ENCODE peak calls at places on chromosome 7, in seven cellular contexts. B is H1, R is GM12878, T is endothelial cell of umbilical vein, G is SK-N-SH, O is HCT116, Q is HepG2. A is an unnamed sample.

GRCh38 chr7:37234928-37235327 is 213.7 kb downstream of the ELMO1 start:
- DNase-seq in B (no peak), G (peak; percentile 54), O (peak; percentile 8), T (peak; percentile 56), R (no peak), Q (peak; percentile 6), A (no peak)

GRCh38 chr7:132466367-132466766 is 109.9 kb downstream of the PLXNA4 start:
- DNase-seq in G (no peak), B (no peak), Q (no peak), O (no peak), T (no peak), R (no peak), A (no peak)

GRCh38 chr7:130741336-130741995 is 7.5 kb upstream of the KLF14 start:
- DNase-seq in B (no peak), R (no peak), G (no peak), O (no peak), T (no peak), Q (no peak), A (no peak)

GRCh38 chr7:41878331-41879112 is 175.6 kb upstream of the INHBA start:
- DNase-seq in Q (no peak), B (no peak), T (no peak), G (no peak), O (no peak), R (no peak), A (no peak)

GRCh38 chr7:128032605-128033235 is 1.5 kb upstream of the LRRC4 start:
- DNase-seq in B (peak; percentile 71), R (no peak), G (no peak), T (no peak), Q (no peak), O (no peak), A (no peak)

GRCh38 chr7:44964831-44965440 is 13.9 kb downstream of the MYO1G start:
- DNase-seq in O (no peak), T (no peak), R (no peak), B (peak; percentile 51), Q (no peak), G (peak; percentile 47), A (no peak)

GRCh38 chr7:102390697-102391484 is 5.3 kb upstream of the PRKRIP1 start:
- DNase-seq in B (peak; percentile 93), Q (peak; percentile 68), O (peak; percentile 60), T (peak; percentile 73), G (peak; percentile 91), R (no peak), A (no peak)

GRCh38 chr7:158707610-158708009 is 3.0 kb upstream of the NCAPG2 start:
- DNase-seq in R (no peak), G (no peak), Q (peak; percentile 81), O (no peak), T (no peak), B (peak; percentile 27), A (no peak)

GRCh38 chr7:44685723-44686122 is 62.9 kb upstream of the ZMIZ2 start:
- DNase-seq in O (no peak), B (no peak), R (no peak), T (no peak), G (no peak), Q (no peak), A (no peak)

GRCh38 chr7:27095897-27096755 is at the start of gene HOXA1:
- DNase-seq in G (no peak), O (peak; percentile 80), R (peak; percentile 48), B (peak; percentile 79), Q (peak; percentile 48), T (peak; percentile 95), A (no peak)

GRCh38 chr7:27997188-27997707 is 183.3 kb downstream of the JAZF1 start:
- DNase-seq in R (no peak), G (no peak), O (no peak), T (no peak), Q (no peak), B (no peak), A (no peak)

GRCh38 chr7:45590679-45591057 is 16.5 kb downstream of the ADCY1 start:
- DNase-seq in T (no peak), B (no peak), Q (no peak), G (no peak), R (no peak), O (no peak), A (no peak)

GRCh38 chr7:114942443-114943175 is 20.7 kb downstream of the MDFIC start:
- DNase-seq in Q (no peak), O (no peak), T (no peak), R (no peak), G (no peak), B (no peak), A (no peak)

GRCh38 chr7:80385512-80385911 is 126.4 kb downstream of the GNAT3 start:
- DNase-seq in B (no peak), Q (peak; percentile 20), O (no peak), R (no peak), G (no peak), T (peak; percentile 82), A (no peak)

GRCh38 chr7:132089356-132089755 is 486.9 kb downstream of the PLXNA4 start:
- DNase-seq in R (no peak), Q (no peak), B (no peak), O (no peak), T (no peak), G (no peak), A (no peak)

GRCh38 chr7:130189281-130189782 is 15.9 kb downstream of the TMEM209 start:
- DNase-seq in Q (no peak), G (no peak), B (no peak), T (no peak), O (no peak), R (no peak), A (no peak)

GRCh38 chr7:25617219-25617618 is 388.9 kb upstream of the NPVF start:
- DNase-seq in R (no peak), G (no peak), T (no peak), Q (no peak), B (no peak), O (no peak), A (no peak)

GRCh38 chr7:119377861-119378260 is 895.1 kb upstream of the KCND2 start:
- DNase-seq in O (no peak), B (no peak), T (no peak), G (no peak), Q (no peak), R (no peak), A (no peak)

GRCh38 chr7:80150621-80151273 is 16.1 kb downstream of the GNAI1 start:
- DNase-seq in G (no peak), R (no peak), O (no peak), Q (no peak), T (peak; percentile 5), B (no peak), A (no peak)

DNA sequence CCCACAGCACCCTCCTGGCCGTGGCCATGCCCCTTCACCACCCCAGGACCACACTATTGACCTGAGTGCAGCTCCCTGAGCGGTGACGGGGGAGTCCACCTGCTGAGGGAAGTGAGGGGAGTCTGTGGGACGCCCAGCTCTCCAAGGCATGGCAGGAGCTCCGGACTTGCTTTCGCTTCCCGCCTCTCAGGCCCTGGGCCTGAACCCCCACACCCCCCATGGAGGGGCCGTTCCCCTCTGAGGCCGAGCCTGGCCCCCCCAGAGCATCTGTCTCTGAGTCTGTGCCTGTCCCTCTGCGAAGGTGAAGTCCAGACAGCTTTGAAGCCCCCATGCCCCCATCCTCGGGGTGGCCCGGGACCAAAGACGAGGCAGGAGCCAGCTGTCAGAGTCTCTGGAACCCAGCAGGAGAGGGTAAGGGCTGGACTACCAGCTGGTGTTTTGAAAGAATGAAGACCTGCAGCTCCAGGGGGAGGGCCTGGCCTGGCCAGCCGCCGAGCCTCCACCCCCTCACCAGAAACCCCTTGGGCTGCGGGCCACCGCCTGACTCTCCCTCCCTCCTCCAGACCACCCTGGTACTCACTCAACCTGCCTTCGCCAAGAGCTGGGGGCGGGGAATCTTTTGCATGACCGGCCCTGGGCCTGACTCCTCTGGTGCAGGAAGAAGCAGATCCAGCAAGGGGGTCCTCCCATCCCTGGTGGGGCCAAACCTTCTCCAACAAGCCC is 114.0 kb downstream of the PDGFA start:
- DNase-seq in O (no peak), R (no peak), T (no peak), Q (no peak), G (peak; percentile 43), B (peak; percentile 47), A (no peak)
- H3K9ac ChIP-seq in O (no peak overlapping the region), R (no peak overlapping the region), T (no peak overlapping the region), Q (no peak overlapping the region), G (no peak overlapping the region), B (no peak overlapping the region), A (no peak overlapping the region)

DNA sequence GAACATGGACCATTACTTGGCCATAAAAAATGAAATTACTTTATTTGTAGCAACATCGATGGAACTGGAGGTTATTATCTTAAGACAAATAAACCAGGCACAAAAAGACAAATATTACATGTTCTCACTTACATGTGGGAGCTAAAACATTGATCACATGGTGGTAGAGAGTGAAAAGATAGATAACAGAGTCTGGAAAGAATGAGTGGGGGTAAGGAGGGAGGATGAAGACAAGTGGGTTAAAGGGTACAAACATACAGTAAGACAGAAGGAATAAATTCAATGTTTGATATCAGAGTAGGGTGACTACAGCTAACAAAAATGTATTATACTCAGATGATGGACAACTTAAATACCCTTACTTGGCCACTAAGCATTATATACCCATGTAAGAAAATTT is 100.0 kb upstream of the WNT16 start:
- DNase-seq in G (no peak), R (no peak), O (no peak), B (no peak), T (no peak), Q (no peak), A (no peak)
- TF ChIP-seq POLR2AphosphoS5 in G (no peak), R (no peak), O (no peak), B (no peak), T (no peak), Q (no peak), A (no peak)

GRCh38 chr7:12709731-12710502 is 22.5 kb downstream of the ARL4A start:
- DNase-seq in R (no peak), O (no peak), B (no peak), G (no peak), Q (no peak), T (no peak), A (peak; percentile 83)
- H3K9ac ChIP-seq in R (no peak overlapping the region), O (no peak overlapping the region), B (no peak overlapping the region), G (no peak overlapping the region), Q (no peak overlapping the region), T (no peak overlapping the region), A (no peak overlapping the region)

GRCh38 chr7:151341357-151342101 is at the start of gene NUB1:
- DNase-seq in O (peak; percentile 61), G (peak; percentile 99), R (no peak), Q (peak; percentile 74), B (peak; percentile 100), T (peak; percentile 90), A (no peak)
- TF ChIP-seq POLR2AphosphoS5 in O (peak; percentile 92), G (peak; percentile 79), R (peak; percentile 53), Q (peak; percentile 55), B (peak; percentile 78), T (peak; percentile 88), A (peak; percentile 67)

GRCh38 chr7:155959894-155960293 is 147.6 kb upstream of the SHH start:
- DNase-seq in R (no peak), Q (no peak), G (no peak), T (no peak), O (peak; percentile 93), B (peak; percentile 43), A (no peak)
- H3K9ac ChIP-seq in R (no peak overlapping the region), Q (no peak overlapping the region), G (no peak overlapping the region), T (no peak overlapping the region), O (peak overlapping the region; percentile 76), B (no peak overlapping the region), A (no peak overlapping the region)

A was measured in SK-N-MC.